ENCODE peak calls at places on chromosomes 3 and 15, in seven cellular contexts. One of them, this sample, is unnamed. For H3K27me3, the result is how much of the 10 kb centered on the place peaks cover.

GRCh38 chr3:25420885-25421284 is 7.2 kb upstream of the RARB start:
- DNase-seq in transverse colon: no peak
- DNase-seq in endodermal cell: no peak
- DNase-seq in dorsolateral prefrontal cortex: no peak
- DNase-seq in fibroblast of lung: no peak
- DNase-seq in H1: no peak
- DNase-seq in upper lobe of right lung: no peak
- DNase-seq in this sample: no peak

GRCh38 chr3:64358853-64359252 is 133.6 kb upstream of the PRICKLE2 start:
- DNase-seq in endodermal cell: no peak
- DNase-seq in fibroblast of lung: no peak
- DNase-seq in dorsolateral prefrontal cortex: no peak
- DNase-seq in upper lobe of right lung: no peak
- DNase-seq in transverse colon: no peak
- DNase-seq in H1: no peak
- DNase-seq in this sample: no peak

GRCh38 chr15:33988384-33988783 is 20.1 kb downstream of the CHRM5 start:
- DNase-seq in upper lobe of right lung: no peak
- DNase-seq in endodermal cell: no peak
- DNase-seq in dorsolateral prefrontal cortex: no peak
- DNase-seq in fibroblast of lung: peak
- DNase-seq in H1: no peak
- DNase-seq in transverse colon: no peak
- DNase-seq in this sample: no peak

GRCh38 chr3:196274585-196274984 is 12.9 kb downstream of the PCYT1A start:
- DNase-seq in transverse colon: no peak
- DNase-seq in fibroblast of lung: peak
- DNase-seq in endodermal cell: no peak
- DNase-seq in H1: no peak
- DNase-seq in dorsolateral prefrontal cortex: no peak
- DNase-seq in upper lobe of right lung: no peak
- DNase-seq in this sample: no peak

GRCh38 chr15:96285306-96285705 is 45.2 kb upstream of the NR2F2 start:
- DNase-seq in transverse colon: no peak
- DNase-seq in fibroblast of lung: peak
- DNase-seq in dorsolateral prefrontal cortex: no peak
- DNase-seq in H1: no peak
- DNase-seq in upper lobe of right lung: no peak
- DNase-seq in endodermal cell: no peak
- DNase-seq in this sample: no peak

GRCh38 chr15:81293728-81294500 is 30.0 kb downstream of the STARD5 start:
- DNase-seq in upper lobe of right lung: no peak
- DNase-seq in endodermal cell: no peak
- DNase-seq in transverse colon: peak
- DNase-seq in fibroblast of lung: no peak
- DNase-seq in dorsolateral prefrontal cortex: no peak
- DNase-seq in H1: no peak
- DNase-seq in this sample: no peak

GRCh38 chr15:75713338-75713895 is 769 bp upstream of the CSPG4 start:
- DNase-seq in H1: no peak
- DNase-seq in upper lobe of right lung: no peak
- DNase-seq in transverse colon: peak
- DNase-seq in fibroblast of lung: peak
- DNase-seq in endodermal cell: peak
- DNase-seq in dorsolateral prefrontal cortex: no peak
- DNase-seq in this sample: no peak

GRCh38 chr3:105801397-105801796 is 67.4 kb downstream of the CBLB start:
- DNase-seq in dorsolateral prefrontal cortex: no peak
- DNase-seq in upper lobe of right lung: no peak
- DNase-seq in endodermal cell: no peak
- DNase-seq in H1: no peak
- DNase-seq in transverse colon: no peak
- DNase-seq in fibroblast of lung: no peak
- DNase-seq in this sample: no peak

GRCh38 chr3:4323246-4324027 is 20.3 kb downstream of the SETMAR start:
- DNase-seq in dorsolateral prefrontal cortex: no peak
- DNase-seq in fibroblast of lung: no peak
- DNase-seq in transverse colon: no peak
- DNase-seq in H1: no peak
- DNase-seq in upper lobe of right lung: no peak
- DNase-seq in endodermal cell: no peak
- DNase-seq in this sample: no peak

GRCh38 chr3:78887029-78887428 is 880.8 kb downstream of the ROBO1 start:
- DNase-seq in fibroblast of lung: peak
- DNase-seq in endodermal cell: no peak
- DNase-seq in dorsolateral prefrontal cortex: no peak
- DNase-seq in upper lobe of right lung: no peak
- DNase-seq in H1: no peak
- DNase-seq in transverse colon: no peak
- DNase-seq in this sample: no peak

GRCh38 chr3:187242435-187242834 is 45.1 kb downstream of the RTP1 start:
- DNase-seq in dorsolateral prefrontal cortex: no peak
- DNase-seq in transverse colon: no peak
- DNase-seq in H1: no peak
- DNase-seq in fibroblast of lung: no peak
- DNase-seq in endodermal cell: no peak
- DNase-seq in upper lobe of right lung: no peak
- DNase-seq in this sample: no peak

GRCh38 chr3:14583543-14584091 is 43.5 kb upstream of the GRIP2 start:
- DNase-seq in transverse colon: no peak
- DNase-seq in dorsolateral prefrontal cortex: no peak
- DNase-seq in fibroblast of lung: no peak
- DNase-seq in H1: no peak
- DNase-seq in upper lobe of right lung: no peak
- DNase-seq in endodermal cell: no peak
- DNase-seq in this sample: no peak

GRCh38 chr3:65963787-65964707 is 74.7 kb downstream of the MAGI1 start:
- DNase-seq in H1: no peak
- DNase-seq in transverse colon: no peak
- DNase-seq in upper lobe of right lung: no peak
- DNase-seq in dorsolateral prefrontal cortex: no peak
- DNase-seq in fibroblast of lung: peak
- DNase-seq in endodermal cell: no peak
- DNase-seq in this sample: no peak

GRCh38 chr15:72964135-72964534 is 88.1 kb upstream of the NEO1 start:
- DNase-seq in transverse colon: peak
- DNase-seq in endodermal cell: no peak
- DNase-seq in dorsolateral prefrontal cortex: no peak
- DNase-seq in H1: no peak
- DNase-seq in fibroblast of lung: no peak
- DNase-seq in upper lobe of right lung: no peak
- DNase-seq in this sample: no peak

GRCh38 chr3:13648744-13649096 is 99.8 kb downstream of the FBLN2 start:
- DNase-seq in fibroblast of lung: no peak
- DNase-seq in endodermal cell: no peak
- DNase-seq in upper lobe of right lung: no peak
- DNase-seq in H1: no peak
- DNase-seq in transverse colon: no peak
- DNase-seq in dorsolateral prefrontal cortex: no peak
- DNase-seq in this sample: no peak

DNA sequence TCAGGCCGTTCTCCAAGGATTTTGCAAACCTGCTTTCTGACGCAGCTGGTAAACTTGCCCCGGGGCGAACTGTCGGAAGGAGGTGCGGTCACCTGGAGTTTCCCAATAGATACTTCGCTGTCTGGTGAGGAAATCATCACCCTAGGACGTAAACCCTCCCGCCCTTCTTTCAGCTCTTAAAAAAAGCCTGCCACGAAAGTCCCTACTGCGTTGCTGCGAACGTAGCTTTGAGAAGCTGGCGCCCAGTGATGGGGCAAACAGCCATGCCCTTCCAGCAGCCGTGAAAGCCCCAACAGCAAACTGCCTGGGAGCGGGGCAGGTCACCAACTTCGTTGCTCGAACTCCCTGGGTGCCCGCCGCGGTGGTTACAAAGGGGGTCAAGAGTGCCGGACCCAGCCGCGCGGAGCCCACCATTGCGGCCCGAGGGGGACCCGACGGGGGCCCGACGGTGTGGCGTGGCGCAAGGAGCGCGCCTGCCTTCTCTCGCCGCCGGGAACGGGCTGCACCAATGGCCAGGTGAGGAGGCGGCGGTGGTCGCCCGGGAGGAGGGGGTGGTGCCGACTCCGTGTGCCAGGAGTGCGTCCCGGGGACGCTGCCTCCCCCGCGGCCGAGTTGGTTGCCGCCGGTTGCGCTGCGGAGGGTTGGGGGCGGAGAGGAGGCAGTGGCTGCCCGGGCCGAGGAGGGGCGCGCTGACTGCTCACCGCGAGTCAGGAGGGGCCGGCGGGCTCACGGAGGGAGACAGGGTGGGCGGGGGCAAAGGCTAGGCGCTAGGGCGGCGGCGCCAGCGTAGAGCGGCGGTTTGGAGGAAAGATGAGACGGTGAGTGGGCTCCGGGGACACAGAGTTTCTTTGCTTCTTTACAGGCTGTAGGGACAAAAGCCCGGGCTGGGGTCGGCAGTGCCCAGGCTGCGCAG is at the start of gene PHLDB2:
- DNase-seq in fibroblast of lung: peak
- DNase-seq in dorsolateral prefrontal cortex: no peak
- DNase-seq in transverse colon: peak
- DNase-seq in endodermal cell: peak
- DNase-seq in H1: peak
- DNase-seq in upper lobe of right lung: peak
- DNase-seq in this sample: peak
- TF ChIP-seq CTCF in fibroblast of lung: no peak
- TF ChIP-seq CTCF in dorsolateral prefrontal cortex: no peak
- TF ChIP-seq CTCF in transverse colon: no peak
- TF ChIP-seq CTCF in endodermal cell: peak
- TF ChIP-seq CTCF in H1: no peak
- TF ChIP-seq CTCF in upper lobe of right lung: no peak
- TF ChIP-seq CTCF in this sample: peak

GRCh38 chr3:172135185-172135584 is 95.8 kb downstream of the FNDC3B start:
- DNase-seq in dorsolateral prefrontal cortex: no peak
- DNase-seq in transverse colon: no peak
- DNase-seq in H1: no peak
- DNase-seq in upper lobe of right lung: no peak
- DNase-seq in fibroblast of lung: no peak
- DNase-seq in endodermal cell: no peak
- DNase-seq in this sample: no peak
- H3K27ac ChIP-seq in dorsolateral prefrontal cortex: no peak
- H3K27ac ChIP-seq in transverse colon: peak
- H3K27ac ChIP-seq in H1: no peak
- H3K27ac ChIP-seq in upper lobe of right lung: no peak
- H3K27ac ChIP-seq in fibroblast of lung: peak
- H3K27ac ChIP-seq in endodermal cell: no peak
- H3K27ac ChIP-seq in this sample: peak

DNA sequence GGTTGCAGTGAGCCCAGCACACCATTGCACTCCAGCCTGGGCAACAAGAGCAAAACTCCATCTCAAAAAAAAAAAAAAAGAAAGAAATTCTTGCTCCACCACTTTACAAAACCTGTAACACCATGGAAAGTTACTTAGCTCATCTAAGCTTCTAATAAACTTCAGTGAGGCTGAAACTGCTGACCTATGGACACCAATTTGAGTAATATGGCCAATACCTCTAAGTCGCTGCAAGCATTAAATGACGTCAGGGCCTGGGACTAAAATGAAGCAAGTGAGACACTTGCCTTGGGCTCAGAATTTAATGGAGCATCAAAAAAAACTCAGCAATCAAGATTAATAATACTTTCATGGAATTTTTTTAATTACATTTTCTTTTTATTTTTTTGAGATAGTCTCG is 42.5 kb downstream of the ZMAT3 start:
- DNase-seq in endodermal cell: no peak
- DNase-seq in upper lobe of right lung: no peak
- DNase-seq in fibroblast of lung: no peak
- DNase-seq in dorsolateral prefrontal cortex: no peak
- DNase-seq in H1: no peak
- DNase-seq in transverse colon: no peak
- DNase-seq in this sample: no peak
- H3K27me3 ChIP-seq in endodermal cell: under half
- H3K27me3 ChIP-seq in upper lobe of right lung: under half
- H3K27me3 ChIP-seq in fibroblast of lung: under half
- H3K27me3 ChIP-seq in dorsolateral prefrontal cortex: under half
- H3K27me3 ChIP-seq in H1: under half
- H3K27me3 ChIP-seq in transverse colon: under half
- H3K27me3 ChIP-seq in this sample: under half

DNA sequence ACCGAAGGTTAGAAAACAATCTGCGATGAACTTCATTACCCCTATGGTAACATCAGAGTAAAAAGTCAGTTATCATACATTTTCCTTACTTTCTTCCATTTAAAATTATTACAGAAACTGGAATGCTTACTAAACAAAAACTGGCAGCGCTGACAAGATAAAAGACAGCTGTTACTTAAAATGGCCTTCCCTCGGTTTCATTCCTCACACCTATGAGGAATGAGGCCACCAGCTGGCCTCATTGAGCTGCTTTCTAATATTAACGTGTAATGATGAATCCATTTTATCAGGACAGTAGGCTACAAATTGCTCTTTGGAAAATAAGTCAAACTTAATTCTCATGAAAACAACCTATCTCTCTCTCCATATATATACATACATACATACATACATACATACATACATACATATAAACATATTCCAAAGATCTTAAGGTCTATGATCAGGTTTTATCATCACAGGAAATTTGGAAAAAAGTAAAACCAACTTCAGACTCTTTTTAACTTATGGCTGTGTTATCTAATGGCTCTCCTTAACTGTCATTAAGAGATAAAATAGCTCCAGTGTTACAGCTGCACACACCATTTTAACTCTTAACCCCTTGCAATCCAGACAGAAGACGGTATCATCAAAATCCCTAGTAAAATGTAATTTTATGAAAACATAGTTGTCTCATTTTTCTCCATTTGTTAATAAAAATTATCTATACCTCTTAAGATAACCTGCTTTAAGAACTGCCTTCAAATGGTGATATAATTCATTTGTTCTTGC is 5.2 kb downstream of the CCNL1 start:
- DNase-seq in transverse colon: no peak
- DNase-seq in upper lobe of right lung: no peak
- DNase-seq in endodermal cell: no peak
- DNase-seq in H1: no peak
- DNase-seq in fibroblast of lung: no peak
- DNase-seq in dorsolateral prefrontal cortex: no peak
- DNase-seq in this sample: no peak
- TF ChIP-seq CTCF in transverse colon: no peak
- TF ChIP-seq CTCF in upper lobe of right lung: no peak
- TF ChIP-seq CTCF in endodermal cell: no peak
- TF ChIP-seq CTCF in H1: no peak
- TF ChIP-seq CTCF in fibroblast of lung: no peak
- TF ChIP-seq CTCF in dorsolateral prefrontal cortex: no peak
- TF ChIP-seq CTCF in this sample: no peak

GRCh38 chr3:23916152-23916885 is 471 bp downstream of the NKIRAS1 start:
- DNase-seq in upper lobe of right lung: no peak
- DNase-seq in fibroblast of lung: no peak
- DNase-seq in endodermal cell: no peak
- DNase-seq in transverse colon: no peak
- DNase-seq in H1: no peak
- DNase-seq in dorsolateral prefrontal cortex: no peak
- DNase-seq in this sample: no peak
- H3K27ac ChIP-seq in upper lobe of right lung: peak
- H3K27ac ChIP-seq in fibroblast of lung: peak
- H3K27ac ChIP-seq in endodermal cell: peak
- H3K27ac ChIP-seq in transverse colon: peak
- H3K27ac ChIP-seq in H1: peak
- H3K27ac ChIP-seq in dorsolateral prefrontal cortex: peak
- H3K27ac ChIP-seq in this sample: peak

This sample was measured in RWPE2.